ENCODE peak calls at places on chromosomes 2 and 18, in four cellular contexts. W is GM12878, I is HepG2, V is K562. O is an unnamed sample.

GRCh38 chr2:79960726-79961049 is 343.9 kb downstream of the LRRTM1 start:
- DNase-seq in W (no peak), I (no peak), V (no peak), O (no peak)

GRCh38 chr2:197135806-197136205 is 174.8 kb downstream of the ANKRD44 start:
- DNase-seq in W (no peak), I (no peak), V (no peak), O (no peak)

GRCh38 chr2:224041554-224041953 is 2.5 kb upstream of the SERPINE2 start:
- DNase-seq in W (no peak), I (no peak), V (no peak), O (no peak)

GRCh38 chr18:11955299-11956029 is 25.8 kb upstream of the IMPA2 start:
- DNase-seq in W (no peak), I (peak), V (peak), O (no peak)

GRCh38 chr2:83915381-83915780 is 543.7 kb downstream of the SUCLG1 start:
- DNase-seq in W (no peak), I (no peak), V (no peak), O (no peak)

GRCh38 chr2:203857656-203858055 is 9.9 kb upstream of the CTLA4 start:
- DNase-seq in W (no peak), I (no peak), V (no peak), O (no peak)

GRCh38 chr2:18209934-18210639 is 331.6 kb downstream of the KCNS3 start:
- DNase-seq in W (no peak), I (no peak), V (no peak), O (no peak)

GRCh38 chr2:223855426-223855825 is 18.0 kb upstream of the AP1S3 start:
- DNase-seq in W (no peak), I (peak), V (no peak), O (no peak)

DNA sequence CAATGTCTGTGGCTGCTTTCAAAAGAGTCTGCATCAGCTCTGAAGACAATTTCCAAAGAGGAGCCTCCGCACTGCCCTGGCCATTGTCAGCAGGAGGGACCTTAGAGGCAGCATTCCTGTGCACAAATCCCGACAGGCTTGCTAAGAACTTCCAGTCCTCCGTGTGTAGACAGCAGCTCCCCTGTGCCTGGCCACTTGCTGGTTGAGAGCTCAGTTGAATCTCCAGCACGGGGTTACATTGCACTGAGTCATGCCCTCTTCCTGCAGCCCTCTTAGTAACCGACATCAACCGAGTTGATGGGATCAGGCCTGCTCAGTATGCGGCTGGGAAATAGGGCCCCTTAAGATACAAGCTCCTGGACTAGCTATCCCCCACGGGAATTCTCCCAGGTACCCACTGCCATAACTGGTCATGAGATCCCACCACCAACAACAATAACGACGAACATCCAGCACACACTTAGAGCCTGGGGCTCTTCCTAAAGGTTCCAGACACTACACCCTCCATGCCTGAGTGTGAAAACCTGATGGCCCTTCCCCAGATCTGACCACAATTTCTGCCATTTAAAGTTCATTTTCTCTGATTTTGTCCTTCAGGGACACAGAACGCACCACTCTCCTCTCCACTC is 12.0 kb downstream of the ATP6V1B1 start:
- DNase-seq in W (no peak), I (no peak), V (peak), O (no peak)
- TF ChIP-seq TARDBP in W (no peak), I (no peak), V (no peak), O (no peak)

DNA sequence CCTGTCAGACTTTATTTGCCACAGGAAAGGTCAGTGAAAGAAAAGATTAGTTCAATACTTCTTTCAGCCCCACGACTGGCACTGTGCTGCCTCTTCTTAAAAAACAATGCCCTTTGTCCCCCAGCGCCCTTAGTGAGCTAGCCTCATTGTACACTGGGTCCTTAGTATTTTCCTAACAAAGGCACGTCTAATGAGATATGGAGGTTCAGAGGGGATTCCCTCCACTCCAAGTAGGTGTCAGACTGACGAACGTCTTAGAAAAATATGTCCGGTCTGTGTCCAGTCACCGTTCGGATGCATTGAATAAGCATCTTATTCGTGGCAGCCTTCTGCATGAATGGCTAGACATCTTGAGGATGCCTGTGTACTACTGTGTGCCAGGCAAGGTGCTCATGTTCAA is 1.1 kb downstream of the FECH start:
- DNase-seq in W (no peak), I (no peak), V (peak), O (no peak)
- TF ChIP-seq SP1 in W (no peak), I (no peak), V (no peak), O (no peak)

GRCh38 chr2:74982581-74982980 is 24.1 kb downstream of the POLE4 start:
- DNase-seq in W (no peak), I (peak), V (peak), O (no peak)
- TF ChIP-seq TARDBP in W (no peak), I (no peak), V (no peak), O (no peak)

GRCh38 chr2:33322099-33322498 is 154.3 kb upstream of the RASGRP3 start:
- DNase-seq in W (no peak), I (no peak), V (no peak), O (no peak)
- TF ChIP-seq SP1 in W (no peak), I (no peak), V (no peak), O (no peak)

O was measured in HEK293T.